ENCODE peak calls at places on chromosomes 12 and 14, in four cellular contexts. G is heart left ventricle, V is K562, S is stomach. Y is an unnamed sample.

GRCh38 chr14:67371247-67372148 is 11.4 kb downstream of the EIF2S1 start:
- DNase-seq in S (no peak), V (no peak), G (no peak), Y (no peak)

GRCh38 chr14:104384776-104385071 is 194.8 kb upstream of the C14orf180 start:
- DNase-seq in V (no peak), S (no peak), G (peak; percentile 18), Y (no peak)

GRCh38 chr12:121792607-121793500 is 634 bp downstream of the RHOF start:
- DNase-seq in G (peak; percentile 62), S (peak; percentile 58), V (no peak), Y (no peak)

GRCh38 chr12:49010092-49010668 is 8.4 kb downstream of the PRKAG1 start:
- DNase-seq in V (no peak), S (no peak), G (peak; percentile 11), Y (no peak)

GRCh38 chr14:58955294-58955821 is 233.1 kb upstream of the DAAM1 start:
- DNase-seq in V (no peak), G (no peak), S (no peak), Y (no peak)

GRCh38 chr12:125064492-125064891 is 743 bp upstream of the AACS start:
- DNase-seq in V (no peak), G (no peak), S (no peak), Y (no peak)

GRCh38 chr14:40629144-40629543 is 977.5 kb upstream of the LRFN5 start:
- DNase-seq in S (no peak), G (no peak), V (no peak), Y (peak; percentile 29)

GRCh38 chr12:93453633-93454032 is 11.9 kb upstream of the UBE2N start:
- DNase-seq in V (no peak), S (no peak), G (no peak), Y (no peak)

GRCh38 chr14:52730708-52731111 is 744 bp downstream of the STYX start:
- DNase-seq in S (no peak), V (no peak), G (no peak), Y (no peak)

GRCh38 chr12:53199700-53200099 is 7.4 kb downstream of the ITGB7 start:
- DNase-seq in V (no peak), G (no peak), S (no peak), Y (no peak)
- H3K4me3 ChIP-seq in V (no peak overlapping the region), G (no peak overlapping the region), S (no peak overlapping the region), Y (no peak overlapping the region)

DNA sequence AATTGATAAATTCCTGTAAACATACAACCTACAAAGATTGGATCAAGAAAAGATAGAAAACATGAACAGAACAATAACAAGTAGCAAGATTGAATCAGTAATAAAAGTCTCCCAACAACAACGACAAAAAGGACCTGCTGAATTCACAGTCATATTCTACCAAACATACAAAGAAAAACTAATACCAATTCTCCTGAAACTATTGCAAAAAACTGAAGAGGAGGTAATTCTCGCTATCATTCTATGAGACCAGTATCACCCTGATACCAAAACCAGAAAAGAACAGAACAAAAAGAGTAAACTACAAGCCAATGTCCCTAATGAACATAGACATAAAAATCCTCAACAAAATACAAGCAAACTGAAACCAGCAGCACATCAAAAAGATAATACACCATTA is 14.4 kb downstream of the SLC25A21 start:
- DNase-seq in G (no peak), S (no peak), V (no peak), Y (no peak)
- TF ChIP-seq CTCF in G (no peak), S (no peak), V (no peak), Y (no peak)

GRCh38 chr14:102778616-102779351 is 1.5 kb downstream of the TRAF3 start:
- DNase-seq in S (no peak), G (no peak), V (no peak), Y (no peak)
- TF ChIP-seq POLR2A in S (no peak), G (no peak), V (no peak), Y (no peak)

DNA sequence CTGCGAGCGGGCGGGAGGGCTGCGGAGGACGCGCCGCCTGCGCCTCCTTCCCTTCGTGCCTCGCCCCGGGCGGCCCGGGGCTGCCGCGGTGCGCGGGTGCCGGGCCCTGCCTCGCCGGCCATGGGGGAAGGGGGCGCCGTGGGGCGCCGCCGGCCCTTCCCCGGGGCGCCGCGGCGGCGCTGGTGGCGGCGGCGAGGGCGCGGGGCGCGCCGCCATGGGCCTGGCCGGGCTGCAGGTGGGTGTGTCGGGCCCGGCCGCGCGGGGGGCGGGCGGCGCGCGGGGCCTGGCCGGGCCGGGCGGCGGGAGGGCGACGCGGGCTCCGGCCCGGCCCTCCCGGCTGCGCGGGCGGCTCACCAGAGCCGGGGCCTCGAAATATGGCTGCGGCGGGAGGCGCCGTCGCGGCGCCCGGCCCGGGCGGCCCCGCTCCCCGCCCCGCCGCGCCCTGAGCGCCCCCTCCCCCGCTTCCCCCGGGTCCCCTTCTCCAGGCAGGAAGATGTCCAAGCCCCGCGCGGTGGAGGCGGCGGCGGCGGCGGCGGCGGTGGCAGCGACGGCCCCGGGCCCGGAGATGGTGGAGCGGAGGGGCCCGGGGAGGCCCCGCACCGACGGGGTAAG is 5.1 kb downstream of the KMT5A start:
- DNase-seq in G (no peak), S (no peak), V (peak; percentile 70), Y (no peak)
- H3K4me3 ChIP-seq in G (peak overlapping the region; percentile 66), S (peak overlapping the region; percentile 87), V (peak overlapping the region; percentile 46), Y (peak overlapping the region; percentile 36)

DNA sequence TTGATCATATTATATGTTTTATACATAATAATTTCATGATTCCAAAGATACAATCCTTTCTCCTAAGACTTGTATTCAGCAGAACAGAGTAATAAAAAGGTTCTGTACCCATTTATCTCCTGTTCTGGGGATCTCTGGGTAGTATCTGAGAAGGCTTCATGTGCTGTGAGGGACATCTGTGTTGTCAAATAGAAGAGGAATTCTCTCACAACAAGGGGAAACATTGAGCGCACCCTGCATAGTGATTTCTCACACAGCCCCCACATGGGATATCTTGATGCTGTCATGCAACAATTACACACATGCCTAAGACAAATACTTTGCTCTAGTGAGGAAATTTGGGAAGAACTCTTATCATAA is 101.8 kb upstream of the ATF1 start:
- DNase-seq in V (no peak), G (no peak), S (no peak), Y (no peak)
- TF ChIP-seq CTCF in V (no peak), G (no peak), S (no peak), Y (no peak)

DNA sequence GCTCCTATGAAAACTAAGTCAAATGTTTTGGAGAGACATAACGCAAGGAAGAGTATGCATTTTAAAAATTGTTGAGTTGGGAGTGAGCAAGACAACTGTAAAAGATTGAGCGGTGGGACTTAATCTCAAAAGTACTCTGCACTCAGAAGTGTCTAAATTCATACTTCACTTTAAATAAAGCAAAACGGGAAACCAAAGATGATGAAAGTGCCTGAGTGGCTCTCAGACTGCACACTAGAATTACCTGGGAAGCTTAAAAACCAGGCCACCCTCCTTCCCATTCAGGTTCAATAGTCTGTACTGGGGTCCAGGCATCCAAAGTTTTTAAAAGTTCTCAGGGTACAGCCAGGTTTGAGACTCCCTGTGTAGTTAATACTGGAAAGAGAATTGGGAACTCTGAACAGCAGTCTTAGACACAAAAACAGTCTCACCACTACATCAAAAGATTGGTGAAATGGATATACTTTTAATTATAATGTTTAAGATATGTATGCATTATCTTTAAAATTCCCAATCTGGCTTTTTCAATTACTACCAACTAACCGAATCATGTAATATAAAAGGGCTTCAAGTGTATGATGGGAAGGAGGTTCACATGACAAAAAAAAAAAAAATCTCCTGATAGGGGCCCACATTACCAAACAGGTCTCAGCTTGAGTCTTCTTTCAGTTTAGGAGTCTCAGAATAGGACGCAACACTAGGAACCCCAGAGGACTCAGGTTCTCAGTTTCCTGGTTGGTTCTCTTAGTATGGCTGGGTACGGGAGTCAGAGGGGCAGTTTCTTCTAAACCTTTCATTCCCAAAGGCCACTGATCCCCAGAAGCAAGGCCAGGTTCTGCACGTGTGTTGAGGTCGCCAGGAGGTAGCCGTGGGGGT is 1.0 kb downstream of the HOMEZ start:
- DNase-seq in S (no peak), V (no peak), G (no peak), Y (no peak)
- TF ChIP-seq POLR2A in S (no peak), V (no peak), G (no peak), Y (no peak)

DNA sequence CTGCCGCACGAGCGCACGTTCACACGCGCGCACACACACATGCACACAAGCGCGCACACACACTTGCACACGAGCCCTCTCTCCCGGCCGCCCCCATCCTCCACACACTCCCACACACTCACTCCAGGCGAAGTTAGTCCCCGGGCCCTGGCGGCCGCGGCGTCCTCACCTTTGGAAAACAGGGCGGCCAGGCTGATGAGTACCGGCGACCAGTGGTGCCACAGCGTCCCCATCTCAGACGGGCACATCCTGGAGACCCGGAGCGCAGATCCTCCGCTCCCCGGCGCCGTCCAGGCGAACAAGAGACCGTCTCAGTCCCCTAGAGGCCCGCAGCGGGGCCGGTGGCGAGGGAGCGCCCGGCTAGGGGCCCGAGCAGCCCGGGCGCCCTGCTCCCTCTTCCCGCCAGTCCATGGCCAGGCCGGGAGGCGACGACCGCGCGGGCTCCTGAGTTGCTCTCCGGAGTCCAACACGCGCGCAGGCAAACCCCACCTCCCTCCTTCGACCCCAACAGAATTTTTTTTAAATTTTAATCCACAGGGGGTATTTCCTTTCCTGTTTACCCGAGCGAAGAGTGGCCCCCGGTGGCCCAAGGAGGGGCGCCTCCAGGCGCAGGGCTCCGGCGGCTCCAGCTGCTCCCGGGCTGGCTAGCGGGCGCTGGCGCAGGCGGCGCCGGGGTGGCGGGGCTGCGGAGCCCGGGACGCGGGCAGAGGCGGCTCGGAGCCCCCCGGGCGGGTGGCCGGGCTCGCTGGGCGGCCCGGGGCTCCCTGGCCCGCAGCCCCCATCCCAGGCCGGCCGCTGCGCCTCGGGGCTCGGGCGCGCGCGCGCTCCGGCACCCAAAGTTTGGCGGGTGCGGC is 506 bp downstream of the TMEM132D start:
- DNase-seq in S (no peak), G (no peak), V (no peak), Y (no peak)
- H3K4me3 ChIP-seq in S (peak overlapping the region; percentile 37), G (no peak overlapping the region), V (no peak overlapping the region), Y (no peak overlapping the region)

DNA sequence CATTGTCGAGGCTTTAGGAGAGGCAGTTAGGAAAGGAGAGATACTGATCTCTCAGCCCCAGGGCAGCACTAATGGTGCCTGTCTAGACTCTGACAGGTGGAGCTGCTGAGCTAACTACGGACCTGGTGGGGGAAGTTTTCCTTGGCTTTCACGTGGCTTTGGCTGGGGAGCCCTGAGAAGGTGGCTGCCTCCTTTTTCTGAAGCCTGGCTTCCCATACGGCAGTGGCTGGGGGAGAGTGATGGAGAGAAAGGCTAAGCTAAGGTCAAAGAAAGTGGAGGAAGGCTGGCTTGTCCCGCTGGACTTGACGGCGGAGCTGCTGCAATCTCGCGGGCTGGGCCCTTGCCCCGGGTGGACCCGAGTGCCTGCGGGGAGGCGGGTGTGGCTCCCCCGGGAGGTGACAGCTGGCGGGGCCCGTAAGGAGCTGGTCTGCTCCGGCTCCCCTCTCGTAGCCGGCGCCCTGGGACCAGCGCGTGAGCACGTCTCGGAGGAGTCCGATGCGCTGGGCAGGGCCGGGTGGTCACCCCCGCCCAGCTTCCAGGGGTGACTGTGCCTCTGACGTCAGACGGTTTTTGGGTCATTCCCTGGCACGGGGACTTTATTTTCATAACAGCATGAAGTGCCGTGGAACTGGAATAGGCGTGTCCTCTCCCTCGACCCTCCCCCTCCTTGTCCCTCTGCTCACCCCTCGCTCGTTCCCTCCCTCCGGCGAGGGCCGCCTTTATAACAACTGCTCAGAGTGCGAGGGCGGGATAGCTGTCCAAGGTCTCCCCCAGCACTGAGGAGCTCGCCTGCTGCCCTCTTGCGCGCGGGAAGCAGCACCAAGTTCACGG is at the start of gene GPRC5A:
- DNase-seq in G (peak; percentile 85), V (peak; percentile 62), S (peak; percentile 87), Y (peak; percentile 97)
- TF ChIP-seq CTCF in G (peak; percentile 14), V (peak; percentile 25), S (no peak), Y (no peak)

GRCh38 chr12:22682663-22683062 is 57.7 kb downstream of the ETNK1 start:
- DNase-seq in V (no peak), G (no peak), S (no peak), Y (no peak)

GRCh38 chr12:22687677-22688076 is 62.7 kb downstream of the ETNK1 start:
- DNase-seq in V (no peak), G (no peak), S (no peak), Y (no peak)

GRCh38 chr12:22684124-22684523 is 59.2 kb downstream of the ETNK1 start:
- DNase-seq in G (no peak), V (no peak), S (no peak), Y (no peak)

GRCh38 chr12:22683131-22683530 is 58.2 kb downstream of the ETNK1 start:
- DNase-seq in V (no peak), G (no peak), S (no peak), Y (no peak)

GRCh38 chr12:22684526-22685118 is 59.7 kb downstream of the ETNK1 start:
- DNase-seq in G (no peak), V (peak; percentile 18), S (no peak), Y (no peak)
- TF ChIP-seq POLR2A in G (no peak), V (no peak), S (no peak), Y (no peak)